ENCODE peak calls at places on chromosomes 12 and 14, in four cellular contexts. O is K562, X is IMR-90, V is GM12878. N is an unnamed sample.

GRCh38 chr14:38143170-38143569 is 64.5 kb upstream of the SSTR1 start:
- DNase-seq in O (no peak), X (peak), V (no peak), N (no peak)

GRCh38 chr14:32073537-32074189 is 3.4 kb upstream of the ARHGAP5 start:
- DNase-seq in O (peak), X (peak), V (peak), N (peak)

GRCh38 chr14:50088731-50089130 is 27.6 kb downstream of the VCPKMT start:
- DNase-seq in O (no peak), X (no peak), V (no peak), N (no peak)

GRCh38 chr12:109900752-109901580 is 892 bp downstream of the TCHP start:
- DNase-seq in O (peak), X (no peak), V (no peak), N (peak)

GRCh38 chr12:8860165-8860961 is 37.9 kb downstream of the A2ML1 start:
- DNase-seq in O (peak), X (peak), V (no peak), N (peak)

GRCh38 chr12:126055521-126055920 is 990.3 kb downstream of the AACS start:
- DNase-seq in O (no peak), X (no peak), V (no peak), N (no peak)

GRCh38 chr12:151579-151978 is 62.4 kb downstream of the SLC6A12 start:
- DNase-seq in O (no peak), X (no peak), V (no peak), N (no peak)

GRCh38 chr14:65170318-65170717 is 68.0 kb upstream of the MAX start:
- DNase-seq in O (no peak), X (no peak), V (no peak), N (no peak)

GRCh38 chr14:67970923-67971322 is 151.3 kb downstream of the RAD51B start:
- DNase-seq in O (no peak), X (peak), V (no peak), N (no peak)

GRCh38 chr12:4353785-4354208 is 25.7 kb downstream of the FGF23 start:
- DNase-seq in O (no peak), X (no peak), V (no peak), N (no peak)

GRCh38 chr12:25427328-25428249 is 125.5 kb downstream of the LMNTD1 start:
- DNase-seq in O (no peak), X (peak), V (no peak), N (no peak)

DNA sequence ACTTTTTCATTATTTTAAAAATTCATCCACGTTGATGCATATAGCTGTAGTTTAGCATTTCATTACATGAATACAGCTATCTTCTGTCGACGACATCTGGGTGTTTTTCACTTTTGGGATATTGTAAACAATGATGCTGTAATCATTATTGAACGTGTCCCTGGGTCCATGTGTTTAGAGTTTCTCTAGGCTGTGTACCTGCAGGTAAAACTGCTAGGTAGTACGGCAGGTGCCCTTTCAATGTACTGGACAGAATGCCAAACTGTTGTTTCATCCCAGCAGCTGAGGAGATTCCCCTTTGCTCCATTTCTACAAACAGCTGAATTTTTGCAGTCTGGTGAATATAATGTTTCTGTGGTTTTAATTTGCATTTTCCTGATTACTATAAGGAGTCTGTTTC is 63.9 kb downstream of the APPL2 start:
- DNase-seq in O (no peak), X (no peak), V (no peak), N (no peak)
- TF ChIP-seq FOS in O (no peak), X (no peak), V (no peak), N (no peak)

GRCh38 chr12:12466157-12466556 is 96.5 kb downstream of the DUSP16 start:
- DNase-seq in O (no peak), X (no peak), V (no peak), N (no peak)
- H3K27ac ChIP-seq in O (no peak), X (no peak), V (no peak), N (no peak)

GRCh38 chr12:1707051-1707450 is 16.2 kb downstream of the ADIPOR2 start:
- DNase-seq in O (no peak), X (no peak), V (no peak), N (no peak)
- H3K4me2 ChIP-seq in O (peak), X (no peak), V (no peak), N (no peak)

DNA sequence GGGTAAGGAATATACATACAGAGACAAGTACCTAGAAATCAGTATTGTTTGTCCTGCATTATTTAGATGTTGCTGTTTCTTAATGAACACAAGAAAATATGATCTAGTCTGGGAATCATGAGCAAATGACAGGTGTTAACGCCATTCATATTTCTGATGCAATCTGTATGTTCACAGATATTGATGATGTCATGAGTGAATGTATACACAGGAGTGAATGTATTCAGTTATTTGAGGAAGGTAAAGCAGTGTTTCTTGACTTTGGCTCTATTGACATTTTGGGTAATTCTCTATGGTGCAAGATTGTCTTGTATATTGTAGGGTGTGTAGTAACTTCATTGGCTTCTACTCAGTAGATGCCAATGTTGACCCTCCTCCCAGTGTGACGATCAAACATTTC is 26.7 kb upstream of the RTL1 start:
- DNase-seq in O (no peak), X (no peak), V (no peak), N (no peak)
- TF ChIP-seq FOS in O (no peak), X (no peak), V (no peak), N (no peak)

GRCh38 chr12:113241191-113242017 is 20.1 kb downstream of the TPCN1 start:
- DNase-seq in O (no peak), X (peak), V (no peak), N (peak)

GRCh38 chr12:113242018-113242418 is 20.8 kb downstream of the TPCN1 start:
- DNase-seq in O (no peak), X (no peak), V (no peak), N (no peak)

GRCh38 chr12:113239811-113240331 is 18.6 kb downstream of the TPCN1 start:
- DNase-seq in O (no peak), X (no peak), V (no peak), N (no peak)

GRCh38 chr12:113239288-113239771 is 18.1 kb downstream of the TPCN1 start:
- DNase-seq in O (no peak), X (no peak), V (no peak), N (no peak)

GRCh38 chr12:113240395-113240794 is 19.1 kb downstream of the TPCN1 start:
- DNase-seq in O (no peak), X (no peak), V (no peak), N (no peak)
- H3K27ac ChIP-seq in O (no peak), X (no peak), V (no peak), N (no peak)

GRCh38 chr14:90058876-90059458 is 2.8 kb upstream of the KCNK13 start:
- DNase-seq in O (no peak), X (peak), V (no peak), N (no peak)

GRCh38 chr14:90062852-90063539 is 1.2 kb downstream of the KCNK13 start:
- DNase-seq in O (no peak), X (no peak), V (no peak), N (peak)

GRCh38 chr14:90060965-90061848 is 587 bp upstream of the KCNK13 start:
- DNase-seq in O (peak), X (no peak), V (no peak), N (no peak)

GRCh38 chr14:90060312-90060964 is 1.4 kb upstream of the KCNK13 start:
- DNase-seq in O (peak), X (peak), V (no peak), N (peak)

GRCh38 chr14:90061849-90062794 is at the start of gene KCNK13:
- DNase-seq in O (no peak), X (no peak), V (no peak), N (peak)
- H3K4me2 ChIP-seq in O (peak), X (peak), V (peak), N (peak)

DNA sequence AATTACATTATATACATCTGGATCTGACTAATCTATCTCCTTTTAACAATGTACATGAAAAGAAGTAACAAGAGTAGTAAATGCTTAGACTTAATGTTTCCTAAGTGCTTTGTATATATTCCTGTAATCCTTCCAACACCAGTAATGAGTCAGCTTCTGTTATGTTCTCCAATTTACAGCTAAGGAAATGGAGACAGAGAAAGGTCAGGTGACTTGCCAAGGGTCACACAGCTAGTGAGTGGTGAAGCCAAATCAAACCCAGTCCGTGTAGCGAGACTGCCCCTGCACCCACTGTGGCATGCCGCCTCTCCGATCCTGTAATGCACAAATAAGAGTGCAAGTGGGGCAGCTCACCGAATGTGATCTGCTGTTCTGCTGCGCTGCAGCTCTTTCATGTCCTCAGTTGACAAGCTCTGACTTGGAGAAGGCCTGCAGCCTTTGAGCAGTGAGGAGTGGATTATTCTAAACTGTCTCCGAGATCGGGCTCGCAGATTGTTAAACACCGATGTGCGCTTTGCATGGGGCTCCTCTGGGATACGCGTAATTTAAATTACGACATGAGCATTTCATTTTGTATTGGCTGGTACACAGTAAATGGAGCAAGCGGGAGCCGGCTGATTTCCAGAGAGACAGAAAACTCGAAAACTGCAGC is 65.1 kb upstream of the KTN1 start:
- DNase-seq in O (no peak), X (peak), V (no peak), N (peak)
- TF ChIP-seq FOS in O (no peak), X (no peak), V (no peak), N (peak)